ENCODE peak calls at places on chromosomes 7 and 10, in nine cellular contexts. One of them, this sample, is unnamed.

GRCh38 chr10:44995914-44996633 is 4.6 kb upstream of the ZNF22 start:
- DNase-seq in fibroblast of villous mesenchyme: peak
- DNase-seq in Caco-2: no peak
- DNase-seq in psoas muscle: peak
- DNase-seq in pancreas: peak
- DNase-seq in upper lobe of right lung: no peak
- DNase-seq in fibroblast of mammary gland: peak
- DNase-seq in A549: no peak
- DNase-seq in HCT116: no peak
- DNase-seq in this sample: peak

GRCh38 chr7:116162992-116163391 is 47.3 kb upstream of the TES start:
- DNase-seq in A549: peak
- DNase-seq in fibroblast of villous mesenchyme: no peak
- DNase-seq in fibroblast of mammary gland: no peak
- DNase-seq in Caco-2: no peak
- DNase-seq in psoas muscle: no peak
- DNase-seq in pancreas: no peak
- DNase-seq in upper lobe of right lung: no peak
- DNase-seq in HCT116: peak
- DNase-seq in this sample: no peak

GRCh38 chr10:93461124-93461806 is 20.9 kb downstream of the MYOF start:
- DNase-seq in upper lobe of right lung: no peak
- DNase-seq in A549: no peak
- DNase-seq in fibroblast of villous mesenchyme: no peak
- DNase-seq in fibroblast of mammary gland: peak
- DNase-seq in pancreas: no peak
- DNase-seq in Caco-2: no peak
- DNase-seq in psoas muscle: no peak
- DNase-seq in HCT116: no peak
- DNase-seq in this sample: peak

GRCh38 chr7:146960747-146961416 is 844.3 kb downstream of the CNTNAP2 start:
- DNase-seq in pancreas: no peak
- DNase-seq in fibroblast of villous mesenchyme: no peak
- DNase-seq in HCT116: no peak
- DNase-seq in fibroblast of mammary gland: no peak
- DNase-seq in psoas muscle: no peak
- DNase-seq in upper lobe of right lung: no peak
- DNase-seq in Caco-2: no peak
- DNase-seq in A549: no peak
- DNase-seq in this sample: no peak

GRCh38 chr10:22265839-22266537 is 48.2 kb upstream of the EBLN1 start:
- DNase-seq in Caco-2: no peak
- DNase-seq in fibroblast of villous mesenchyme: no peak
- DNase-seq in pancreas: no peak
- DNase-seq in HCT116: no peak
- DNase-seq in upper lobe of right lung: no peak
- DNase-seq in fibroblast of mammary gland: no peak
- DNase-seq in A549: no peak
- DNase-seq in psoas muscle: no peak
- DNase-seq in this sample: no peak

GRCh38 chr10:12531305-12531738 is 182.0 kb downstream of the CAMK1D start:
- DNase-seq in fibroblast of mammary gland: peak
- DNase-seq in upper lobe of right lung: no peak
- DNase-seq in fibroblast of villous mesenchyme: no peak
- DNase-seq in HCT116: no peak
- DNase-seq in A549: peak
- DNase-seq in pancreas: no peak
- DNase-seq in Caco-2: peak
- DNase-seq in psoas muscle: peak
- DNase-seq in this sample: no peak

GRCh38 chr7:55178292-55178862 is 159.6 kb downstream of the EGFR start:
- DNase-seq in HCT116: no peak
- DNase-seq in fibroblast of mammary gland: no peak
- DNase-seq in psoas muscle: peak
- DNase-seq in upper lobe of right lung: no peak
- DNase-seq in pancreas: no peak
- DNase-seq in Caco-2: no peak
- DNase-seq in fibroblast of villous mesenchyme: no peak
- DNase-seq in A549: no peak
- DNase-seq in this sample: no peak

GRCh38 chr10:48466611-48467240 is 138.1 kb downstream of the ARHGAP22 start:
- DNase-seq in upper lobe of right lung: peak
- DNase-seq in fibroblast of villous mesenchyme: no peak
- DNase-seq in HCT116: no peak
- DNase-seq in Caco-2: peak
- DNase-seq in pancreas: no peak
- DNase-seq in A549: no peak
- DNase-seq in psoas muscle: peak
- DNase-seq in fibroblast of mammary gland: no peak
- DNase-seq in this sample: no peak

GRCh38 chr7:101874028-101874427 is 56.6 kb downstream of the CUX1 start:
- DNase-seq in fibroblast of villous mesenchyme: peak
- DNase-seq in A549: no peak
- DNase-seq in psoas muscle: no peak
- DNase-seq in Caco-2: no peak
- DNase-seq in pancreas: no peak
- DNase-seq in upper lobe of right lung: no peak
- DNase-seq in HCT116: no peak
- DNase-seq in fibroblast of mammary gland: no peak
- DNase-seq in this sample: peak

GRCh38 chr10:70178139-70178725 is 7.9 kb upstream of the SAR1A start:
- DNase-seq in upper lobe of right lung: no peak
- DNase-seq in psoas muscle: no peak
- DNase-seq in fibroblast of mammary gland: no peak
- DNase-seq in pancreas: no peak
- DNase-seq in HCT116: no peak
- DNase-seq in A549: no peak
- DNase-seq in fibroblast of villous mesenchyme: no peak
- DNase-seq in Caco-2: no peak
- DNase-seq in this sample: no peak

DNA sequence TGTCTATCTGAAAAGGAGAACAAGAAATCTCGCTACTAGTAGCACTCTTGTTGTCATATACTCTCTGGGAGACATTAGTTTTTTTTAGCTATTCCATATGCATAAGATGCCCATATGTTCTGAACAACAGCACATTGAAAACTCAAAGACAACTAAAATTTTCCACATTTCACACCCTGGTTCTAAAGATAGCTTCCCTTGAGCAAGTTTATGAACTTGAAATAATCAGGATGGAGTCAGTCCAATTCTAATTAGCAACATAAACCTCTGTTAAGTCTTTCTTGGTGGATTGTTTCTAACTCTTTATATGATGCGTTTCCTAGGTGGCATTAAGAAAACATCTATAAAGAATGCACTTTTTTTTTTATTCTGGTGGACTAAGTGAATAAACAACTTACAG is 1095.3 kb downstream of the GRM8 start:
- DNase-seq in fibroblast of mammary gland: no peak
- DNase-seq in psoas muscle: no peak
- DNase-seq in fibroblast of villous mesenchyme: no peak
- DNase-seq in upper lobe of right lung: no peak
- DNase-seq in Caco-2: no peak
- DNase-seq in pancreas: no peak
- DNase-seq in A549: no peak
- DNase-seq in HCT116: no peak
- DNase-seq in this sample: no peak
- H3K4me3 ChIP-seq in fibroblast of mammary gland: no peak
- H3K4me3 ChIP-seq in psoas muscle: no peak
- H3K4me3 ChIP-seq in fibroblast of villous mesenchyme: no peak
- H3K4me3 ChIP-seq in upper lobe of right lung: no peak
- H3K4me3 ChIP-seq in Caco-2: no peak
- H3K4me3 ChIP-seq in pancreas: no peak
- H3K4me3 ChIP-seq in A549: no peak
- H3K4me3 ChIP-seq in HCT116: no peak
- H3K4me3 ChIP-seq in this sample: no peak

GRCh38 chr10:17412323-17412722 is 42.1 kb downstream of the ST8SIA6 start:
- DNase-seq in HCT116: no peak
- DNase-seq in fibroblast of villous mesenchyme: no peak
- DNase-seq in A549: peak
- DNase-seq in psoas muscle: no peak
- DNase-seq in fibroblast of mammary gland: no peak
- DNase-seq in upper lobe of right lung: no peak
- DNase-seq in Caco-2: no peak
- DNase-seq in pancreas: no peak
- DNase-seq in this sample: no peak

GRCh38 chr10:17409170-17409733 is 45.1 kb downstream of the ST8SIA6 start:
- DNase-seq in upper lobe of right lung: no peak
- DNase-seq in pancreas: no peak
- DNase-seq in fibroblast of villous mesenchyme: peak
- DNase-seq in psoas muscle: no peak
- DNase-seq in Caco-2: no peak
- DNase-seq in fibroblast of mammary gland: peak
- DNase-seq in A549: peak
- DNase-seq in HCT116: no peak
- DNase-seq in this sample: peak

GRCh38 chr10:17406036-17406834 is 48.2 kb downstream of the ST8SIA6 start:
- DNase-seq in HCT116: no peak
- DNase-seq in A549: no peak
- DNase-seq in pancreas: no peak
- DNase-seq in Caco-2: peak
- DNase-seq in fibroblast of mammary gland: no peak
- DNase-seq in fibroblast of villous mesenchyme: no peak
- DNase-seq in psoas muscle: no peak
- DNase-seq in upper lobe of right lung: no peak
- DNase-seq in this sample: no peak

GRCh38 chr10:17410907-17411306 is 43.5 kb downstream of the ST8SIA6 start:
- DNase-seq in HCT116: no peak
- DNase-seq in psoas muscle: no peak
- DNase-seq in pancreas: no peak
- DNase-seq in upper lobe of right lung: no peak
- DNase-seq in fibroblast of villous mesenchyme: no peak
- DNase-seq in A549: no peak
- DNase-seq in Caco-2: no peak
- DNase-seq in fibroblast of mammary gland: no peak
- DNase-seq in this sample: no peak

DNA sequence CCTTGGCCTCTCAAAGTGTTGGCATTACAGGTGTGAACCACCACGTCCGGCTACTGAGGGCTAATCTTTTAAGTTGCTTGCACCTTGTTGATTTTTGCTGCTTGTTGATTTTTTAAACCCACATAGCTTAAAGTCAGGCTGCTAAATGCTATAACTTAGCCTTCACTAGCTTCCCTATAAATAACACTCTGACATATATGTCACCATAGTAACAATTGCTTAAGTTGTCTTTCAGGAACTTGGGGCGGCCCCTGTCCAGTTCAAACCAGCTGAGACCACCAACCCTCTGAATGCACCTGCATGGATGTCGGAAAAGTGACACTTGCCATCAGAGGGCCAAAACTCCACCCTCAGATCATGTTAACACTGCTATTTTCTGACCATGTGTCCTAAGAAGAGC is 47.4 kb downstream of the ST8SIA6 start:
- DNase-seq in upper lobe of right lung: no peak
- DNase-seq in HCT116: no peak
- DNase-seq in Caco-2: no peak
- DNase-seq in fibroblast of villous mesenchyme: no peak
- DNase-seq in psoas muscle: no peak
- DNase-seq in pancreas: no peak
- DNase-seq in A549: no peak
- DNase-seq in fibroblast of mammary gland: no peak
- DNase-seq in this sample: no peak
- TF ChIP-seq CTCF in upper lobe of right lung: no peak
- TF ChIP-seq CTCF in HCT116: no peak
- TF ChIP-seq CTCF in Caco-2: no peak
- TF ChIP-seq CTCF in fibroblast of villous mesenchyme: no peak
- TF ChIP-seq CTCF in psoas muscle: no peak
- TF ChIP-seq CTCF in pancreas: no peak
- TF ChIP-seq CTCF in A549: no peak
- TF ChIP-seq CTCF in fibroblast of mammary gland: no peak
- TF ChIP-seq CTCF in this sample: no peak

DNA sequence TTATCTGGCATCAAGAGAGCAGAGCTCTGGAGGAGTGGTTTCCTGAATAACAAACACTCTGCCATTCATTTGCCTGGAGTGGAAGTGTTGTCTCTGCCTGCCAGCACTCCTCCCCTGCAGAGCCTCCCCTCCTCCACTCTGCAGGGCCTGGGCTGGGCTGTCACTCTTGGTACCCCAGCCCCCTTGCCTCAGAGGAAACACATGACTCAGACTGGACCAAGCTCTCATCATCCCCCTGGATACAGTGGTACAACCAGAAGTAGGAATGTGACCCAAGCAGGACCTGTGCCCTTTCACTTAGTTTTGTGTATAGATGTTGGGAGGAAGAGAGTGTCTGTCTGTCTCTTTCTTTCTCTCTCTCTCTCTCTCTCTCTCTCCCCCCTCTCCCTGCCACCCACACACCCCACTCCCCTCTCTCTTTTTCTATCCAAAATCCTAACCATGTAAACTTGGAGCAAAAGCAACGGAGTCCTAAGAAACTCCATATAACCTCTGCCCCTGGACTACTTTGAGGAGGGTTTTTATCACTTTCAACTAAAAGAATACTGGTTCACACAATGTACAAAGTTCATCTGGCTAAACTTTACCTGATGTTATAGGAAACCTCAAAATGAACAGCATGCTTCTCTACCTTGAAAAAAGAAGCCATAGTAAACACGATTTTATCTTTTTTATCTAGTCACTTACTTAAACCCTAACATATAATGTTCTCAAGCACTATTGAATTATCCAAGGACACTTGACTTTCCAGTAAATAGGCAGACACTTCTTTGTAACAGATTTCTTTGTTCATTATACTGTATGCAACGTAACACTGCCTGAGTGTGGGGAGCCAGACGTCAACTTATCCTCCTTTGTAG is 43.8 kb downstream of the DOCK4 start:
- DNase-seq in Caco-2: peak
- DNase-seq in pancreas: no peak
- DNase-seq in psoas muscle: peak
- DNase-seq in A549: peak
- DNase-seq in fibroblast of mammary gland: peak
- DNase-seq in HCT116: no peak
- DNase-seq in fibroblast of villous mesenchyme: peak
- DNase-seq in upper lobe of right lung: peak
- DNase-seq in this sample: no peak
- H3K4me3 ChIP-seq in Caco-2: no peak
- H3K4me3 ChIP-seq in pancreas: no peak
- H3K4me3 ChIP-seq in psoas muscle: no peak
- H3K4me3 ChIP-seq in A549: peak
- H3K4me3 ChIP-seq in fibroblast of mammary gland: no peak
- H3K4me3 ChIP-seq in HCT116: no peak
- H3K4me3 ChIP-seq in fibroblast of villous mesenchyme: no peak
- H3K4me3 ChIP-seq in upper lobe of right lung: no peak
- H3K4me3 ChIP-seq in this sample: no peak

DNA sequence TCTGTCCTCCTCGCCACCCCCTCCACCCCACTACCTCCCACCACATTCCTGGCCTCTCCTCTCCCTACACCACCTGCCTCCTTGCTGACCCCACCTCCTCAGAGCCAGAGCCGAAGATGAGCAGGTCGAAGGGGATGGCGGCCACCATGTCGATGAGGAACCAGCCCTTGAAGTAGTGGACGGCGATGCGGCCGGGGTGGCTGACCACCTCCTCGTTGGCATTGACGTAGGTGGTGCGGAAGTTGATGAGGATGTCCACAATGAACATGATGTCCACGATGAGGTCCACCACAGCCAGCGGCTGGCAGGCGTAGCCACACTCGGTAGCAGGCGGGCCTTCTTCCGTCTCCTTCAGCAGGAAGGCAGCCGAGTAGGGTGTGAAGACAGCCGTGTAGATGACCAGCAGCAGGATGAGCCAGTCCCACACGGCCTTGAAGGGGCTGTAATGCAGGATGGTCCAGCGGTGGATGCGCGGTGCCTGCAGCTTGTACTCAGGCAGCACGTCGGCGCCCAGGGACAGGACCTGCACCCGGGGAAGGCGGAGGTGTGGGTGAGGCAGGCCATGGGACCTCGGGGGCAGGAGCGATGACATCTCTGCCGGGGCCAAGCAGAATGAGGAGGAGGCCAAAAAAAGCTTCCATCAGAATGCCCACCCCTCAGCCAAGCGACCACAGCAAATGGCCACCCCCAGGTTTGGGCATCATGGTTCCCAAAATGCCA is 25.6 kb downstream of the KCNH2 start:
- DNase-seq in A549: no peak
- DNase-seq in psoas muscle: peak
- DNase-seq in fibroblast of mammary gland: no peak
- DNase-seq in upper lobe of right lung: no peak
- DNase-seq in fibroblast of villous mesenchyme: no peak
- DNase-seq in Caco-2: no peak
- DNase-seq in HCT116: no peak
- DNase-seq in pancreas: no peak
- DNase-seq in this sample: no peak
- TF ChIP-seq CTCF in A549: no peak
- TF ChIP-seq CTCF in psoas muscle: no peak
- TF ChIP-seq CTCF in fibroblast of mammary gland: no peak
- TF ChIP-seq CTCF in upper lobe of right lung: no peak
- TF ChIP-seq CTCF in fibroblast of villous mesenchyme: no peak
- TF ChIP-seq CTCF in Caco-2: no peak
- TF ChIP-seq CTCF in HCT116: no peak
- TF ChIP-seq CTCF in pancreas: no peak
- TF ChIP-seq CTCF in this sample: no peak

This sample was measured in AG10803.